ENCODE peak calls at places on chromosomes 3 and 15, in four cellular contexts. N, R, G and V are unnamed samples.
A peak's percentile ranks its signal among the peaks of the same experiment; 100 is the strongest.

GRCh38 chr3:140844072-140844471 is 97.6 kb upstream of the SLC25A36 start:
- DNase-seq in N (no peak), R (no peak), G (no peak), V (no peak)

GRCh38 chr3:31002730-31003129 is 108.3 kb upstream of the GADL1 start:
- DNase-seq in N (no peak), R (no peak), G (no peak), V (no peak)

GRCh38 chr3:185290266-185290665 is 36.4 kb upstream of the EHHADH start:
- DNase-seq in N (no peak), R (no peak), G (no peak), V (no peak)

GRCh38 chr3:170751894-170752283 is 118.1 kb downstream of the RPL22L1 start:
- DNase-seq in N (no peak), R (no peak), G (peak; percentile 71), V (no peak)

GRCh38 chr15:42046597-42046996 is 25.8 kb upstream of the PLA2G4E start:
- DNase-seq in N (no peak), R (no peak), G (no peak), V (no peak)

GRCh38 chr3:172107403-172107802 is 68.0 kb downstream of the FNDC3B start:
- DNase-seq in N (peak; percentile 60), R (no peak), G (no peak), V (peak; percentile 65)

GRCh38 chr3:169189486-169189885 is 474.0 kb downstream of the MECOM start:
- DNase-seq in N (no peak), R (no peak), G (no peak), V (no peak)

GRCh38 chr3:162569314-162569713 is 1072.7 kb downstream of the OTOL1 start:
- DNase-seq in N (no peak), R (no peak), G (no peak), V (no peak)

GRCh38 chr15:77004189-77004588 is 9.3 kb downstream of the PSTPIP1 start:
- DNase-seq in N (no peak), R (peak; percentile 89), G (no peak), V (no peak)

GRCh38 chr3:12818773-12819172 is 22.3 kb downstream of the CAND2 start:
- DNase-seq in N (no peak), R (peak; percentile 1), G (no peak), V (no peak)

GRCh38 chr3:113847243-113847642 is 8.7 kb downstream of the GRAMD1C start:
- DNase-seq in N (no peak), R (no peak), G (no peak), V (no peak)

GRCh38 chr15:27492021-27492621 is 521.1 kb downstream of the GABRG3 start:
- DNase-seq in N (no peak), R (no peak), G (no peak), V (no peak)

GRCh38 chr15:90871097-90871715 is 2.8 kb downstream of the FURIN start:
- DNase-seq in N (no peak), R (peak; percentile 88), G (peak; percentile 49), V (peak; percentile 9)

GRCh38 chr15:85757939-85758654 is 36.6 kb downstream of the KLHL25 start:
- DNase-seq in N (no peak), R (peak; percentile 40), G (no peak), V (no peak)

GRCh38 chr3:64291956-64292355 is 66.7 kb upstream of the PRICKLE2 start:
- DNase-seq in N (no peak), R (no peak), G (peak; percentile 95), V (no peak)

GRCh38 chr3:134471521-134472193 is 14.1 kb downstream of the ANAPC13 start:
- DNase-seq in N (no peak), R (no peak), G (peak; percentile 37), V (no peak)

GRCh38 chr15:52288051-52288942 is 7.3 kb downstream of the MYO5C start:
- DNase-seq in N (no peak), R (no peak), G (peak; percentile 5), V (no peak)

GRCh38 chr3:139557041-139557440 is 17.5 kb upstream of the RBP1 start:
- DNase-seq in N (no peak), R (no peak), G (no peak), V (no peak)

GRCh38 chr3:66419053-66419440 is 81.8 kb downstream of the LRIG1 start:
- DNase-seq in N (no peak), R (no peak), G (no peak), V (no peak)

GRCh38 chr15:95581595-95581994 is 748.9 kb upstream of the NR2F2 start:
- DNase-seq in N (no peak), R (no peak), G (no peak), V (no peak)

GRCh38 chr15:47887181-47887580 is 169.9 kb downstream of the SEMA6D start:
- DNase-seq in N (no peak), R (no peak), G (no peak), V (no peak)

GRCh38 chr15:47411733-47412530 is 305.4 kb upstream of the SEMA6D start:
- DNase-seq in N (no peak), R (no peak), G (peak; percentile 48), V (no peak)

GRCh38 chr3:147359177-147360062 is 46.9 kb downstream of the ZIC4 start:
- DNase-seq in N (no peak), R (no peak), G (no peak), V (no peak)

GRCh38 chr3:190862209-190863118 is at the start of gene GMNC:
- DNase-seq in N (peak; percentile 10), R (peak; percentile 89), G (peak; percentile 66), V (no peak)